ENCODE peak calls at places on chromosomes 6 and 20, in nine cellular contexts. H is colonic mucosa; Y is CD4-positive, alpha-beta T cell; A is fibroblast of mammary gland; D is epithelial cell of esophagus; C is neural crest cell; O is heart left ventricle; X is astrocyte of the cerebellum; U is body of pancreas. S is an unnamed sample.

GRCh38 chr6:132607544-132608233 is 16.4 kb downstream of the TAAR2 start:
- DNase-seq in D (no peak), U (no peak), H (no peak), C (no peak), O (no peak), A (no peak), Y (no peak), X (no peak), S (no peak)

GRCh38 chr6:42870145-42870936 is 9.1 kb upstream of the RPL7L1 start:
- DNase-seq in A (no peak), O (no peak), C (no peak), X (no peak), Y (no peak), U (no peak), D (no peak), H (no peak), S (no peak)

GRCh38 chr20:46230811-46231282 is 77.5 kb downstream of the CDH22 start:
- DNase-seq in D (peak), U (no peak), H (no peak), Y (no peak), O (no peak), X (peak), A (peak), C (peak), S (no peak)

GRCh38 chr6:3749390-3749978 is 2.0 kb downstream of the PXDC1 start:
- DNase-seq in U (peak), A (no peak), H (peak), C (no peak), X (no peak), D (peak), Y (no peak), O (peak), S (no peak)

GRCh38 chr6:140043762-140044378 is 669.4 kb upstream of the CITED2 start:
- DNase-seq in D (peak), H (no peak), Y (no peak), O (no peak), U (no peak), X (no peak), C (no peak), A (peak), S (no peak)

GRCh38 chr6:132153221-132153896 is 202.2 kb upstream of the CCN2 start:
- DNase-seq in A (peak), U (no peak), X (no peak), D (no peak), O (no peak), H (no peak), Y (no peak), C (no peak), S (no peak)

GRCh38 chr6:26131618-26132017 is 44.4 kb downstream of the HFE start:
- DNase-seq in H (no peak), A (no peak), Y (no peak), O (no peak), D (no peak), X (no peak), U (no peak), C (no peak), S (no peak)

GRCh38 chr6:2877057-2877882 is 25.8 kb downstream of the SERPINB9 start:
- DNase-seq in H (peak), A (peak), D (peak), O (peak), C (no peak), Y (no peak), U (no peak), X (no peak), S (peak)

GRCh38 chr20:14925286-14925685 is 587.9 kb upstream of the FLRT3 start:
- DNase-seq in X (peak), Y (no peak), D (peak), A (peak), H (no peak), O (no peak), U (no peak), C (no peak), S (peak)

GRCh38 chr20:39105551-39105950 is 143.4 kb downstream of the DHX35 start:
- DNase-seq in X (no peak), U (no peak), Y (no peak), O (no peak), A (no peak), D (no peak), C (no peak), H (no peak), S (no peak)

GRCh38 chr6:89895273-89895874 is 1.1 kb downstream of the GJA10 start:
- DNase-seq in A (peak), X (peak), H (no peak), C (peak), O (no peak), U (no peak), Y (no peak), D (peak), S (peak)

GRCh38 chr20:15236812-15237211 is 899.4 kb upstream of the FLRT3 start:
- DNase-seq in Y (no peak), C (peak), O (no peak), X (no peak), A (peak), H (peak), D (peak), U (peak), S (peak)

GRCh38 chr6:64985726-64986125 is 721.3 kb downstream of the EYS start:
- DNase-seq in Y (no peak), X (no peak), A (no peak), H (no peak), D (no peak), U (no peak), C (no peak), O (no peak), S (no peak)

DNA sequence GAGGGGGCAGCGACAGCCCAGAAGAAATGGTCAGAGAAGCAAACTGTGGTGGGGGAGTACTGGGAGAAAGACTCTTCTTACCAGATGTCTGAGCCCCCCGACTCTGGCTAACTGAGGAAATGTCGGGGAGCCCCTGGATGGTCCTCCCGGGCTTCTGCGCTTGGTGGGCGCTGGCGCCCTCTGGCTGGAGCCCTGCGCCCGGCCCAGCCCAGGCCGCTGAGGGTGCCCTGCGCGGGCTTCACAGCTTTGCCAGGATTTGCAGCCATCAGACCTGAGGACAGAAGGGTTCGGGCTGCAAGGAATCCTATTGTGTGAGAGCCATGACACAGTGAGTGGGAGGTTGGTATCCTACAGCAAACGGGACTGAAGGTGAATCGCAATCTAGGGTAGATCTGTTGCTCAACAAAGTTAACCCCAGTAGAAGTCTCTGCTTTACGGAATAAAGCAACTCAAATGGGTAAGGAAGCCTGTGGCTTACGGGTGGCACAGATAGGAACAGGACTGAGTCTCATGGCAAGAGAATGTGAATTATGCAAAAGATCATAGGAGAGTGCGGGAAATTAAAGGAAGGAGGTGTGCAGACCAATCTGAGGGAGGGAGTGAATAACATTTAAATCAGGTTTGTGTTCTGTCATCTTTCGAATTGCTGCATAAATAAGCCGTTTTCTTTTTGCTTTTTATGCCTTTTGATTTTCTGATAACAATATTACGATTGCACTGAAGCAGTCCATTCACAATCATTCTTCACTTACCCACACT is 719 bp upstream of the RCAN2 start:
- DNase-seq in O (peak), U (peak), Y (no peak), H (peak), X (no peak), D (peak), A (peak), C (peak), S (no peak)
- TF ChIP-seq CTCF in O (peak), U (peak), Y (no peak), H (peak), X (peak), D (no peak), A (peak), C (peak), S (peak)

DNA sequence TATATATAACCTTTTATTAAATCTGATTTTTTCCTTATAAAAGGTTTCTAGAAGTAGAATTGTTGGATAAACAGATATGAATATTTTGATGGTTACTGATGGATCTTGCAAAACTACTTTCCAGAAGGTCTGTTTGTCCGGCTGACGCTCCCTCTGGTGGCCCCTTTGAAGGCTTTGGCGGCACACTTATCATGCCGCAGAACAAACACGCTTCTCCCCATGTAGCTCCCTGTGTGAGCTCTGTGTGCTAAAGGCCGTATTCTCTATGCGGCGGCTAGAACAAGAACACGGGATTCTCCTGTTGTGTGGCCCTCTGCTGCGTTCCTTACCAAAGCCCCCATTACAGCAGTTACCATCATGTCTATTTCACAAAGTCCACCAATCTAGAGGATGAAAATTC is 30.0 kb downstream of the PPP1R3G start:
- DNase-seq in U (no peak), A (peak), H (peak), X (peak), O (no peak), D (no peak), Y (no peak), C (no peak), S (no peak)
- TF ChIP-seq CTCF in U (no peak), A (peak), H (peak), X (peak), O (peak), D (peak), Y (no peak), C (peak), S (peak)

GRCh38 chr6:659179-659578 is 2.3 kb upstream of the HUS1B start:
- DNase-seq in H (no peak), A (no peak), X (no peak), O (no peak), D (no peak), C (no peak), U (no peak), Y (no peak), S (no peak)
- TF ChIP-seq CTCF in H (no peak), A (no peak), X (no peak), O (no peak), D (no peak), C (no peak), U (no peak), Y (no peak), S (peak)

GRCh38 chr6:36120979-36121706 is 9.2 kb upstream of the MAPK13 start:
- DNase-seq in O (peak), X (no peak), Y (peak), A (peak), U (peak), D (peak), H (peak), C (no peak), S (no peak)
- TF ChIP-seq CTCF in O (no peak), X (no peak), Y (no peak), A (no peak), U (no peak), D (no peak), H (no peak), C (no peak), S (no peak)